ENCODE peak calls at places on chromosomes 5 and 9, in eight cellular contexts. H, J, P, V, M, D, U and X are unnamed samples.

GRCh38 chr5:68431601-68432337 is 216.2 kb downstream of the PIK3R1 start:
- DNase-seq in M (no peak), P (no peak), J (no peak), V (no peak), H (no peak), D (no peak), U (no peak), X (no peak)

GRCh38 chr5:3384531-3384930 is 211.1 kb upstream of the IRX1 start:
- DNase-seq in U (no peak), V (no peak), P (no peak), D (no peak), H (no peak), J (no peak), M (no peak), X (no peak)

GRCh38 chr5:57316798-57317327 is 143.0 kb downstream of the GPBP1 start:
- DNase-seq in M (no peak), P (peak; percentile 100), H (no peak), V (no peak), U (no peak), J (peak; percentile 7), D (no peak), X (no peak)

GRCh38 chr5:68243681-68244080 is 28.1 kb downstream of the PIK3R1 start:
- DNase-seq in U (no peak), J (no peak), H (no peak), M (no peak), V (no peak), D (no peak), P (no peak), X (no peak)

GRCh38 chr5:62403411-62404250 is at the start of gene DIMT1:
- DNase-seq in M (peak; percentile 93), H (peak; percentile 86), V (peak; percentile 95), U (peak; percentile 95), D (peak; percentile 93), J (peak; percentile 96), P (peak; percentile 97), X (peak; percentile 93)

GRCh38 chr9:129023908-129024233 is 4.3 kb downstream of the SH3GLB2 start:
- DNase-seq in U (no peak), H (no peak), J (no peak), D (no peak), P (no peak), V (no peak), M (no peak), X (no peak)

GRCh38 chr5:115349001-115349817 is 52.8 kb upstream of the CCDC112 start:
- DNase-seq in M (no peak), V (peak; percentile 69), P (peak; percentile 90), H (no peak), J (peak; percentile 79), U (no peak), D (peak; percentile 13), X (no peak)

GRCh38 chr9:93094294-93095204 is 1.5 kb upstream of the CARD19 start:
- DNase-seq in V (no peak), U (no peak), M (no peak), H (no peak), J (no peak), D (no peak), P (no peak), X (no peak)

GRCh38 chr5:158180407-158180806 is 321.5 kb upstream of the CLINT1 start:
- DNase-seq in P (no peak), D (no peak), J (no peak), M (no peak), V (no peak), U (no peak), H (no peak), X (no peak)

GRCh38 chr5:143680672-143681259 is 131.2 kb upstream of the HMHB1 start:
- DNase-seq in V (peak; percentile 86), J (peak; percentile 82), P (peak; percentile 10), U (no peak), D (no peak), M (no peak), H (no peak), X (no peak)

GRCh38 chr9:114643906-114644305 is 13.7 kb downstream of the TEX53 start:
- DNase-seq in D (no peak), J (no peak), V (no peak), M (no peak), P (no peak), U (no peak), H (no peak), X (no peak)

GRCh38 chr9:94949330-94949729 is 222.8 kb downstream of the AOPEP start:
- DNase-seq in D (no peak), V (no peak), M (no peak), H (no peak), P (no peak), U (no peak), J (no peak), X (no peak)

GRCh38 chr5:134784241-134784920 is 25.8 kb downstream of the DDX46 start:
- DNase-seq in U (no peak), M (no peak), J (peak; percentile 13), P (peak; percentile 33), V (no peak), D (no peak), H (no peak), X (no peak)

GRCh38 chr9:130451509-130452388 is 7.0 kb downstream of the ASS1 start:
- DNase-seq in H (no peak), J (peak; percentile 70), U (peak; percentile 81), D (peak; percentile 73), M (no peak), P (peak; percentile 95), V (peak; percentile 61), X (peak; percentile 80)

GRCh38 chr9:134560654-134561053 is 80.9 kb upstream of the COL5A1 start:
- DNase-seq in M (no peak), U (no peak), H (no peak), D (no peak), J (no peak), V (no peak), P (no peak), X (no peak)

GRCh38 chr9:126613656-126614055 is at the start of gene LMX1B:
- DNase-seq in M (no peak), D (no peak), H (no peak), J (peak; percentile 89), U (peak; percentile 75), P (peak; percentile 17), V (no peak), X (peak; percentile 65)

GRCh38 chr5:140261403-140262171 is 41.3 kb downstream of the PFDN1 start:
- DNase-seq in M (no peak), V (peak; percentile 85), D (peak; percentile 72), P (peak; percentile 92), H (no peak), U (no peak), J (peak; percentile 83), X (no peak)

GRCh38 chr9:26054600-26055516 is 376.6 kb upstream of the TUSC1 start:
- DNase-seq in H (no peak), P (no peak), V (no peak), D (no peak), J (no peak), M (no peak), U (no peak), X (no peak)

GRCh38 chr5:172059661-172060100 is 53.2 kb upstream of the FBXW11 start:
- DNase-seq in M (no peak), U (peak; percentile 56), D (peak; percentile 51), H (no peak), V (peak; percentile 19), J (no peak), P (no peak), X (no peak)

GRCh38 chr9:21326526-21327139 is 8.6 kb downstream of the KLHL9 start:
- DNase-seq in P (peak; percentile 44), D (no peak), H (peak; percentile 32), U (peak; percentile 45), V (peak; percentile 39), M (no peak), J (peak; percentile 42), X (no peak)

GRCh38 chr5:72206160-72206559 is 98.9 kb downstream of the MAP1B start:
- DNase-seq in M (no peak), J (no peak), U (no peak), P (no peak), D (peak; percentile 23), V (no peak), H (no peak), X (no peak)

GRCh38 chr5:178430187-178431062 is 159.8 kb downstream of the COL23A1 start:
- DNase-seq in H (no peak), J (no peak), D (no peak), P (no peak), V (peak; percentile 13), M (no peak), U (peak; percentile 9), X (no peak)

GRCh38 chr9:114906922-114907571 is 23.3 kb downstream of the TNFSF8 start:
- DNase-seq in J (peak; percentile 78), U (peak; percentile 45), V (peak; percentile 55), H (no peak), D (no peak), M (peak; percentile 63), P (peak; percentile 61), X (peak; percentile 74)

DNA sequence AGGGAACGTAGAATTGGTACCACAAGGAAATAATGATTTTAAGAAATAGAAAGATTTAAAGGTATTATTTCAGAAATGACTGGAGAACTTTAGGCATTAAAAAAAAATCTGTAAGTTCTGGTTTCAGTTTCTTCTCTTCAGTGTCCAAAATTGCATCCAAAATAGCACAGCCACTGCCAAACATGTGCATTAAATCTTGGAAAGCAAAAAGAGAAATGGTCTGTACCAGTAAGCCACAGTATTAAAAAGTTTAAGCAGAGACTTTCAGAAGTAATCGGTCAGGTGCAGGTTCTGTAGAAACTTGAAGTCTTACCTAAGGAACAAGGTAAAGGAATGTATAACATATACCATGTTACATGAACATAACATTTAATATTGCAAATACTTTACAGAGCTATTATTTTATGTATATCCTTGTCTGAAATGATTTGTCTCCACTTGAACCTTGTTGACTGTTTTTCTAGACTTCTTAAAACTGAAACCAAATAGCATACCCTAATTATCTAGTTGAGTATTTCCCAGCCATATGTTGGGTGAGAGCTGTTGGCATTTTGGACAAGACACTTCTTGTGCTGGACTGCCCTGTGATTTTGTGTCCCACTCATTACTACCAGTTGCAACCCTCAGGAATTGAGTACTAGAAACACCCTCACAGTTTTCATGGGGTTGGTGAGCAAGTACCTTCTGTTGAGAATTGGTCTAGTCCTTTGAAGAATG is 32.1 kb downstream of the NIPBL start:
- DNase-seq in P (no peak), V (no peak), H (no peak), U (no peak), J (no peak), M (no peak), D (no peak), X (no peak)
- TF ChIP-seq USF2 in P (no peak), V (no peak), H (no peak), U (no peak), J (no peak), M (no peak), D (no peak), X (no peak)

GRCh38 chr9:81318571-81318970 is 370.8 kb downstream of the TLE1 start:
- DNase-seq in U (no peak), D (no peak), P (peak; percentile 72), M (no peak), V (peak; percentile 12), J (peak; percentile 51), H (no peak), X (no peak)
- TF ChIP-seq USF2 in U (no peak), D (no peak), P (no peak), M (no peak), V (no peak), J (no peak), H (no peak), X (no peak)

GRCh38 chr9:84230355-84231136 is 110.0 kb downstream of the SLC28A3 start:
- DNase-seq in M (no peak), U (no peak), H (no peak), J (no peak), V (no peak), P (peak; percentile 10), D (no peak), X (no peak)
- TF ChIP-seq USF2 in M (no peak), U (no peak), H (no peak), J (no peak), V (no peak), P (no peak), D (no peak), X (no peak)

GRCh38 chr5:65102826-65103673 is 334.3 kb downstream of the CWC27 start:
- DNase-seq in H (no peak), P (peak; percentile 15), V (peak; percentile 35), U (peak; percentile 79), D (no peak), M (no peak), J (peak; percentile 62), X (peak; percentile 62)
- TF ChIP-seq USF2 in H (no peak), P (no peak), V (no peak), U (no peak), D (no peak), M (no peak), J (no peak), X (no peak)